ENCODE peak calls at places on chromosomes 6 and 20, in five cellular contexts. C, J, A, E and N are unnamed samples.

GRCh38 chr20:884983-885952 is 30.9 kb downstream of the ANGPT4 start:
- DNase-seq in C (no peak), J (no peak), A (peak), E (no peak), N (peak)

GRCh38 chr20:51563141-51563596 is 20.6 kb upstream of the NFATC2 start:
- DNase-seq in C (no peak), J (no peak), A (no peak), E (no peak), N (no peak)

GRCh38 chr6:39215640-39216158 is 13.6 kb downstream of the KCNK5 start:
- DNase-seq in C (no peak), J (no peak), A (peak), E (no peak), N (no peak)

GRCh38 chr6:132612449-132613116 is 11.5 kb downstream of the TAAR2 start:
- DNase-seq in C (no peak), J (no peak), A (no peak), E (no peak), N (no peak)

GRCh38 chr6:105560611-105561066 is 157.8 kb upstream of the PREP start:
- DNase-seq in C (no peak), J (no peak), A (no peak), E (no peak), N (peak)

GRCh38 chr6:145055567-145055966 is 679.8 kb downstream of the EPM2A start:
- DNase-seq in C (no peak), J (no peak), A (no peak), E (no peak), N (no peak)

GRCh38 chr20:39302312-39302711 is 340.2 kb downstream of the DHX35 start:
- DNase-seq in C (no peak), J (no peak), A (no peak), E (no peak), N (no peak)

GRCh38 chr6:148934534-148934933 is 187.7 kb downstream of the UST start:
- DNase-seq in C (peak), J (no peak), A (no peak), E (no peak), N (no peak)

GRCh38 chr20:45432294-45432693 is 16.4 kb downstream of the PIGT start:
- DNase-seq in C (no peak), J (no peak), A (peak), E (no peak), N (peak)

GRCh38 chr6:139308284-139308916 is 16.6 kb upstream of the TXLNB start:
- DNase-seq in C (no peak), J (no peak), A (peak), E (no peak), N (no peak)

GRCh38 chr6:83309344-83309743 is 116.2 kb downstream of the RWDD2A start:
- DNase-seq in C (no peak), J (no peak), A (no peak), E (no peak), N (no peak)

GRCh38 chr6:5361371-5361770 is 100.1 kb downstream of the FARS2 start:
- DNase-seq in C (no peak), J (no peak), A (peak), E (no peak), N (no peak)

GRCh38 chr6:109316909-109317308 is 65.4 kb downstream of the CD164 start:
- DNase-seq in C (no peak), J (no peak), A (no peak), E (no peak), N (no peak)

GRCh38 chr6:121506761-121507754 is 71.6 kb downstream of the GJA1 start:
- DNase-seq in C (no peak), J (no peak), A (peak), E (peak), N (peak)

GRCh38 chr6:53259860-53260580 is 88.7 kb downstream of the ELOVL5 start:
- DNase-seq in C (no peak), J (no peak), A (no peak), E (no peak), N (no peak)

GRCh38 chr20:3821996-3822395 is 1.6 kb downstream of the AP5S1 start:
- DNase-seq in C (no peak), J (no peak), A (no peak), E (no peak), N (no peak)

GRCh38 chr6:119497988-119498727 is 148.6 kb upstream of the MAN1A1 start:
- DNase-seq in C (no peak), J (no peak), A (no peak), E (no peak), N (no peak)

GRCh38 chr20:19114410-19114809 is 98.0 kb upstream of the SLC24A3 start:
- DNase-seq in C (no peak), J (no peak), A (no peak), E (no peak), N (no peak)

GRCh38 chr6:142323377-142323776 is 21.6 kb downstream of the ADGRG6 start:
- DNase-seq in C (no peak), J (no peak), A (no peak), E (no peak), N (no peak)

GRCh38 chr6:136067731-136068341 is 182.3 kb downstream of the MTFR2 start:
- DNase-seq in C (no peak), J (no peak), A (no peak), E (no peak), N (no peak)

GRCh38 chr6:72466971-72467566 is 154.8 kb upstream of the KCNQ5 start:
- DNase-seq in C (no peak), J (no peak), A (no peak), E (no peak), N (no peak)

GRCh38 chr6:7170117-7170732 is 62.5 kb downstream of the RREB1 start:
- DNase-seq in C (no peak), J (no peak), A (peak), E (no peak), N (no peak)

GRCh38 chr6:108795122-108795521 is 53.1 kb upstream of the ARMC2 start:
- DNase-seq in C (no peak), J (no peak), A (no peak), E (no peak), N (no peak)

GRCh38 chr6:167698540-167698939 is 128.2 kb upstream of the AFDN start:
- DNase-seq in C (no peak), J (no peak), A (no peak), E (no peak), N (no peak)

GRCh38 chr6:44661221-44661609 is 273.7 kb downstream of the CDC5L start:
- DNase-seq in C (no peak), J (no peak), A (no peak), E (no peak), N (no peak)

GRCh38 chr6:52498538-52499017 is 78.3 kb downstream of the TRAM2 start:
- DNase-seq in C (no peak), J (no peak), A (peak), E (no peak), N (no peak)

GRCh38 chr20:13838664-13839063 is 53.8 kb downstream of the NDUFAF5 start:
- DNase-seq in C (no peak), J (no peak), A (no peak), E (no peak), N (no peak)

GRCh38 chr20:24702501-24703283 is 233.3 kb downstream of the SYNDIG1 start:
- DNase-seq in C (peak), J (no peak), A (no peak), E (no peak), N (no peak)

GRCh38 chr6:108355890-108356289 is 61.0 kb downstream of the AFG1L start:
- DNase-seq in C (no peak), J (no peak), A (no peak), E (no peak), N (no peak)

GRCh38 chr6:24495516-24495847 is 713 bp downstream of the ALDH5A1 start:
- DNase-seq in C (peak), J (no peak), A (peak), E (no peak), N (peak)

GRCh38 chr6:43823879-43824740 is 54.1 kb downstream of the VEGFA start:
- DNase-seq in C (peak), J (no peak), A (peak), E (no peak), N (peak)

GRCh38 chr6:159299566-159299965 is 130.4 kb downstream of the FNDC1 start:
- DNase-seq in C (no peak), J (no peak), A (no peak), E (no peak), N (no peak)

GRCh38 chr6:31901953-31902643 is at the start of gene ZBTB12:
- DNase-seq in C (peak), J (no peak), A (peak), E (peak), N (peak)
- H3K4me3 ChIP-seq in C (peak), J (peak), A (peak), E (peak), N (peak)

GRCh38 chr6:162857321-162857720 is 129.5 kb downstream of the PACRG start:
- DNase-seq in C (no peak), J (no peak), A (no peak), E (no peak), N (no peak)
- H3K4me3 ChIP-seq in C (no peak), J (no peak), A (no peak), E (no peak), N (no peak)

GRCh38 chr20:37204056-37204455 is 24.7 kb upstream of the MROH8 start:
- DNase-seq in C (no peak), J (no peak), A (no peak), E (no peak), N (no peak)

GRCh38 chr20:37202267-37202943 is 23.1 kb upstream of the MROH8 start:
- DNase-seq in C (peak), J (no peak), A (peak), E (peak), N (peak)

GRCh38 chr20:37200376-37200775 is 21.0 kb upstream of the MROH8 start:
- DNase-seq in C (no peak), J (no peak), A (no peak), E (no peak), N (no peak)

GRCh38 chr20:37200926-37201826 is 21.8 kb upstream of the MROH8 start:
- DNase-seq in C (no peak), J (no peak), A (no peak), E (no peak), N (no peak)

GRCh38 chr20:37201827-37202162 is 22.4 kb upstream of the MROH8 start:
- DNase-seq in C (no peak), J (no peak), A (no peak), E (no peak), N (no peak)
- H3K4me3 ChIP-seq in C (no peak), J (no peak), A (no peak), E (peak), N (no peak)

GRCh38 chr20:59403962-59404314 is 103.5 kb downstream of the EDN3 start:
- DNase-seq in C (no peak), J (no peak), A (no peak), E (no peak), N (no peak)

GRCh38 chr20:59402697-59403096 is 102.3 kb downstream of the EDN3 start:
- DNase-seq in C (no peak), J (no peak), A (no peak), E (no peak), N (no peak)

GRCh38 chr20:59405226-59405815 is 104.9 kb downstream of the EDN3 start:
- DNase-seq in C (no peak), J (no peak), A (no peak), E (no peak), N (no peak)

GRCh38 chr20:59404749-59405148 is 104.3 kb downstream of the EDN3 start:
- DNase-seq in C (no peak), J (no peak), A (no peak), E (no peak), N (no peak)

GRCh38 chr20:59403261-59403961 is 103.0 kb downstream of the EDN3 start:
- DNase-seq in C (no peak), J (no peak), A (peak), E (no peak), N (peak)
- H3K4me3 ChIP-seq in C (no peak), J (no peak), A (no peak), E (no peak), N (no peak)

DNA sequence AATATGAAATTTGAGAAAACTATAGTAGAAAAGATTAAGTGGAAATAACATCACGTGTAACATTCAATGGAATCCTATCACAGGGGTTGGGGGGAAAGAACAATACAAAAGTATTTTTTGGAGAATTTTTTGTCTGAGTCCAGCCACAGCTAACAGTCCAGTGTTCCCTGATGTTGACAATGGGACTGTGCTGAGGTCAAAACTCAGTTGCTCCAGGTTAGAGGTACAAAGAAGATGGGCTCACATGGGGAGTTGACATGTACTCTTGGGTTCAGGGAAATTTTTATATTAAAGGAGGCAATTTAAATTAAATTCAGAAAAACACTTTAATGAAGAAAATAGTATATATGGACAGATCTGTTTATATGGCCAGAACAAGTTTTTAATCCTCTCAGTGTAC is 995 bp downstream of the MYCT1 start:
- DNase-seq in C (no peak), J (no peak), A (no peak), E (no peak), N (no peak)
- H3K4me3 ChIP-seq in C (no peak), J (no peak), A (no peak), E (no peak), N (no peak)

GRCh38 chr6:31479933-31480535 is 17.9 kb upstream of the MICB start:
- DNase-seq in C (no peak), J (no peak), A (no peak), E (no peak), N (no peak)
- H3K4me3 ChIP-seq in C (no peak), J (no peak), A (no peak), E (no peak), N (no peak)

DNA sequence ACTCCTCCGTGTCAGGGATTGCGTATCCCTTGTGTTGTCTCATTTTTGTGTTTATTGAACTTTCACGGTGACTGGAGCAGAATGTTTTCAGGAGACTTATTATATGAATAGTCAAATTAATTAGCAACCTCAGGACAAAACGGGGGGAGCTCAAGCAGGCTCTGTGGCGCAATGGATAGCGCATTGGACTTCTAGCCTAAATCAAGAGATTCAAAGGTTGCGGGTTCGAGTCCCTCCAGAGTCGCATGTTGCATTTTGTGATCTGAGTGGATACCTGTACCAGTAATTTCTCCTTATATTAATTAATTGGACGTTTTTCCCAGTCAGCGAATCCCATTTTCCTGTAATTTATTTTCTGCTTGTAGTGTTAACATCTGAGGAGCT is 89.1 kb upstream of the ZNF184 start:
- DNase-seq in C (no peak), J (no peak), A (no peak), E (no peak), N (no peak)
- H3K4me3 ChIP-seq in C (no peak), J (no peak), A (no peak), E (no peak), N (no peak)